ENCODE peak calls at places on chromosomes 12 and 14, in ten cellular contexts. W, K, O, C, G, F, J, S, X and L are unnamed samples.
A peak's percentile ranks its signal among the peaks of the same experiment; 100 is the strongest.

GRCh38 chr14:64823305-64823985 is 56.3 kb downstream of the SPTB start:
- DNase-seq in W (peak; percentile 36), K (peak; percentile 86), O (peak; percentile 84), C (peak; percentile 85), G (peak; percentile 71), F (peak; percentile 69), J (peak; percentile 95), S (peak; percentile 54), X (peak; percentile 83), L (peak; percentile 80)

GRCh38 chr12:106282457-106283097 is 20.0 kb upstream of the TCP11L2 start:
- DNase-seq in W (peak; percentile 48), K (peak; percentile 57), O (peak; percentile 66), C (peak; percentile 49), G (peak; percentile 32), F (peak; percentile 55), J (peak; percentile 62), S (peak; percentile 18), X (peak; percentile 49), L (peak; percentile 30)

GRCh38 chr12:32755051-32755653 is 545 bp downstream of the YARS2 start:
- DNase-seq in W (peak; percentile 91), K (peak; percentile 92), O (peak; percentile 65), C (peak; percentile 78), G (peak; percentile 55), F (peak; percentile 88), J (peak; percentile 70), S (peak; percentile 59), X (peak; percentile 62), L (peak; percentile 48)

GRCh38 chr14:53411110-53411509 is 258.0 kb upstream of the DDHD1 start:
- DNase-seq in W (no peak), K (no peak), O (no peak), C (no peak), G (no peak), F (peak; percentile 94), J (no peak), S (no peak), X (no peak), L (no peak)

GRCh38 chr14:95222870-95223398 is 65.6 kb upstream of the DICER1 start:
- DNase-seq in W (no peak), K (no peak), O (peak; percentile 12), C (no peak), G (no peak), F (peak; percentile 50), J (no peak), S (no peak), X (no peak), L (no peak)

GRCh38 chr12:115752151-115752550 is 525.3 kb downstream of the MED13L start:
- DNase-seq in W (no peak), K (no peak), O (no peak), C (no peak), G (no peak), F (peak; percentile 54), J (no peak), S (no peak), X (no peak), L (no peak)

GRCh38 chr12:62361048-62361447 is 100.8 kb downstream of the USP15 start:
- DNase-seq in W (no peak), K (no peak), O (no peak), C (no peak), G (no peak), F (no peak), J (no peak), S (no peak), X (no peak), L (no peak)

GRCh38 chr12:43937947-43938346 is 102.1 kb downstream of the TMEM117 start:
- DNase-seq in W (peak; percentile 4), K (no peak), O (no peak), C (no peak), G (no peak), F (peak; percentile 25), J (peak; percentile 8), S (no peak), X (no peak), L (no peak)

GRCh38 chr12:5921966-5922365 is 23.1 kb downstream of the ANO2 start:
- DNase-seq in W (no peak), K (no peak), O (no peak), C (no peak), G (no peak), F (no peak), J (no peak), S (no peak), X (no peak), L (no peak)

GRCh38 chr12:51971679-51972423 is 20.4 kb downstream of the ACVR1B start:
- DNase-seq in W (peak; percentile 47), K (no peak), O (no peak), C (no peak), G (no peak), F (no peak), J (no peak), S (no peak), X (no peak), L (no peak)

GRCh38 chr14:78342879-78343278 is 172.7 kb downstream of the NRXN3 start:
- DNase-seq in W (no peak), K (no peak), O (no peak), C (no peak), G (no peak), F (no peak), J (no peak), S (no peak), X (no peak), L (no peak)
- TF ChIP-seq POLR2A in W (no peak), K (no peak), O (no peak), C (no peak), G (no peak), F (no peak), J (no peak), S (no peak), X (no peak), L (no peak)

GRCh38 chr14:60183724-60184596 is 18.8 kb upstream of the DHRS7 start:
- DNase-seq in W (peak; percentile 74), K (no peak), O (no peak), C (no peak), G (no peak), F (peak; percentile 77), J (peak; percentile 12), S (no peak), X (no peak), L (no peak)
- TF ChIP-seq POLR2A in W (no peak), K (no peak), O (no peak), C (no peak), G (no peak), F (no peak), J (no peak), S (no peak), X (no peak), L (no peak)

GRCh38 chr14:23942587-23942986 is 11.0 kb upstream of the DHRS4 start:
- DNase-seq in W (no peak), K (no peak), O (peak; percentile 66), C (no peak), G (no peak), F (no peak), J (no peak), S (no peak), X (no peak), L (no peak)
- TF ChIP-seq POLR2A in W (no peak), K (no peak), O (no peak), C (no peak), G (no peak), F (no peak), J (no peak), S (no peak), X (no peak), L (no peak)

GRCh38 chr12:108731105-108731865 is at the start of gene CORO1C:
- DNase-seq in W (peak; percentile 99), K (peak; percentile 100), O (peak; percentile 97), C (peak; percentile 99), G (peak; percentile 96), F (peak; percentile 93), J (peak; percentile 89), S (peak; percentile 96), X (peak; percentile 83), L (peak; percentile 88)
- TF ChIP-seq POLR2A in W (peak; percentile 93), K (peak; percentile 65), O (peak; percentile 67), C (peak; percentile 99), G (peak; percentile 99), F (peak; percentile 96), J (peak; percentile 74), S (no peak), X (peak; percentile 87), L (peak; percentile 32)

DNA sequence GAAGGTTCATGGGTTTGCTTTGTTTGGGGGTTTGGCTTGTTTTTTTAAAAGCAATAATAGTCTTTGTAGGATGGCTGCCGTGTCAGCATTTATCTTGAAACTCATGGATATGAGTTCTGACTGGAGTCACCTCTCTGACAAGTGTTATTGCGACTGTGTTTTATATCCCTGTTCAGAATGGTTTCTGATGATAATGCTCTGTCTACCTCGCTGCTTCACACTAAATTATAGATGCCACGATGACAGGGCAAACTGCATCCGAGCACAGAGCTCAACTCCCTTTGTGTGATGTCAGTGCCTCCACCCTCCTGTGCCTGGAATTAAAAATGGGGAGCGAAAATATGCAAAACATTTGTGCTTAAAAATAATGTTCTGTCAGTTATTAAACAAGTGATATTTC is 250.8 kb downstream of the EGLN3 start:
- DNase-seq in W (no peak), K (no peak), O (no peak), C (no peak), G (no peak), F (no peak), J (no peak), S (no peak), X (no peak), L (no peak)
- TF ChIP-seq POLR2A in W (no peak), K (no peak), O (no peak), C (no peak), G (no peak), F (no peak), J (no peak), S (no peak), X (no peak), L (no peak)

GRCh38 chr14:105475916-105476845 is 1.6 kb downstream of the CRIP2 start:
- DNase-seq in W (peak; percentile 81), K (no peak), O (peak; percentile 64), C (peak; percentile 88), G (peak; percentile 52), F (peak; percentile 18), J (no peak), S (no peak), X (no peak), L (no peak)
- TF ChIP-seq POLR2A in W (peak; percentile 63), K (no peak), O (peak; percentile 49), C (peak; percentile 43), G (no peak), F (peak; percentile 7), J (no peak), S (no peak), X (no peak), L (no peak)

GRCh38 chr12:89525824-89526770 is at the start of gene POC1B:
- DNase-seq in W (peak; percentile 82), K (peak; percentile 90), O (peak; percentile 70), C (peak; percentile 83), G (peak; percentile 76), F (peak; percentile 77), J (peak; percentile 76), S (peak; percentile 73), X (peak; percentile 74), L (peak; percentile 67)
- TF ChIP-seq POLR2A in W (no peak), K (no peak), O (peak; percentile 75), C (peak; percentile 53), G (peak; percentile 53), F (no peak), J (peak; percentile 22), S (no peak), X (no peak), L (no peak)